ENCODE peak calls at places on chromosomes 7 and 10, in ten cellular contexts. H is posterior cingulate gyrus; Z is non-pigmented ciliary epithelial cell; S is BE2C; O is H9; C is activated CD8-positive, alpha-beta T cell treated with anti-CD3 and anti-CD28 coated beads for 36 hours; I is neural crest cell; U is IMR-90; L is CD8-positive, alpha-beta memory T cell; A is pancreas. P is an unnamed sample.

GRCh38 chr10:72329290-72330058 is 25.2 kb downstream of the DNAJB12 start:
- DNase-seq in S (peak; percentile 71), U (no peak), A (peak; percentile 87), O (no peak), I (no peak), L (no peak), H (no peak), Z (no peak), C (peak; percentile 45), P (no peak)

GRCh38 chr7:2785071-2785500 is 59.0 kb downstream of the GNA12 start:
- DNase-seq in L (no peak), U (peak; percentile 63), H (no peak), S (no peak), Z (no peak), I (no peak), O (no peak), C (no peak), A (no peak), P (no peak)

GRCh38 chr7:158975526-158976467 is 119.4 kb downstream of the DYNC2I1 start:
- DNase-seq in L (no peak), U (no peak), A (no peak), H (no peak), I (no peak), O (peak; percentile 78), S (no peak), C (peak; percentile 77), Z (no peak), P (no peak)

GRCh38 chr7:107995184-107996071 is 7.5 kb downstream of the LAMB1 start:
- DNase-seq in S (no peak), Z (peak; percentile 81), H (no peak), I (no peak), U (peak; percentile 85), L (no peak), A (no peak), C (no peak), O (peak; percentile 65), P (no peak)

GRCh38 chr7:137001478-137001877 is 133.0 kb downstream of the CHRM2 start:
- DNase-seq in U (peak; percentile 41), I (no peak), O (no peak), H (no peak), Z (no peak), S (no peak), L (no peak), A (no peak), C (no peak), P (no peak)

GRCh38 chr7:22555476-22555875 is 55.5 kb upstream of the STEAP1B start:
- DNase-seq in I (no peak), L (no peak), O (no peak), C (no peak), S (no peak), A (no peak), H (no peak), Z (no peak), U (no peak), P (no peak)

GRCh38 chr7:8371742-8372141 is 61.7 kb upstream of the NXPH1 start:
- DNase-seq in O (peak; percentile 45), Z (no peak), H (no peak), C (no peak), U (no peak), A (no peak), I (no peak), S (peak; percentile 56), L (no peak), P (no peak)

GRCh38 chr10:21675157-21675796 is 141.2 kb downstream of the MLLT10 start:
- DNase-seq in A (no peak), Z (no peak), S (peak; percentile 40), H (peak; percentile 37), C (peak; percentile 55), O (no peak), U (peak; percentile 29), L (no peak), I (peak; percentile 20), P (no peak)

GRCh38 chr10:128485701-128486235 is 359.5 kb upstream of the MKI67 start:
- DNase-seq in U (no peak), O (no peak), H (no peak), I (no peak), S (no peak), Z (no peak), A (no peak), C (no peak), L (no peak), P (no peak)

GRCh38 chr7:4204530-4205165 is 477.4 kb upstream of the FOXK1 start:
- DNase-seq in S (no peak), Z (no peak), A (no peak), H (no peak), U (no peak), L (no peak), O (peak; percentile 86), C (peak; percentile 16), I (no peak), P (no peak)

GRCh38 chr7:132333301-132333700 is 243.0 kb downstream of the PLXNA4 start:
- DNase-seq in A (no peak), Z (no peak), U (no peak), S (no peak), C (no peak), O (no peak), I (no peak), H (no peak), L (no peak), P (no peak)

GRCh38 chr7:148662646-148663045 is 36.1 kb upstream of the CUL1 start:
- DNase-seq in C (no peak), H (no peak), U (no peak), L (no peak), S (no peak), I (no peak), O (no peak), Z (no peak), A (no peak), P (no peak)

P was measured in activated gamma-delta T cell treated with anti-CD3 and anti-CD28 coated beads, Interleukin-2, amount 50 U/mL, for 16 hours.